ENCODE peak calls at places on chromosomes 7 and 10, in five cellular contexts. X is choroid plexus epithelial cell, P is colonic mucosa, S is hepatocyte, N is fibroblast of the aortic adventitia. D is an unnamed sample.

GRCh38 chr7:9192969-9193368 is 759.6 kb downstream of the NXPH1 start:
- DNase-seq in X (peak), P (no peak), S (no peak), N (no peak), D (no peak)

GRCh38 chr10:131690805-131691239 is 210.0 kb upstream of the PPP2R2D start:
- DNase-seq in X (no peak), P (no peak), S (no peak), N (no peak), D (no peak)

GRCh38 chr7:128380807-128381130 is 19.3 kb upstream of the PRRT4 start:
- DNase-seq in X (no peak), P (no peak), S (no peak), N (no peak), D (no peak)

GRCh38 chr7:1559626-1560590 is 3.9 kb upstream of the TMEM184A start:
- DNase-seq in X (no peak), P (no peak), S (no peak), N (no peak), D (no peak)

GRCh38 chr7:103989785-103990775 is 622 bp upstream of the RELN start:
- DNase-seq in X (peak), P (no peak), S (peak), N (peak), D (peak)

GRCh38 chr7:1849351-1849951 is 179.4 kb downstream of the ELFN1 start:
- DNase-seq in X (no peak), P (no peak), S (no peak), N (no peak), D (no peak)

GRCh38 chr10:46091834-46092522 is 45.9 kb upstream of the MSMB start:
- DNase-seq in X (no peak), P (no peak), S (no peak), N (no peak), D (no peak)

GRCh38 chr10:124745678-124746077 is 1.5 kb upstream of the FAM53B start:
- DNase-seq in X (peak), P (peak), S (peak), N (peak), D (peak)

GRCh38 chr10:32957341-32958084 is 517 bp downstream of the ITGB1 start:
- DNase-seq in X (no peak), P (peak), S (peak), N (no peak), D (peak)

GRCh38 chr7:117470777-117471176 is 9.0 kb upstream of the CFTR start:
- DNase-seq in X (no peak), P (no peak), S (no peak), N (no peak), D (no peak)

GRCh38 chr7:81534996-81535395 is 234.9 kb downstream of the HGF start:
- DNase-seq in X (no peak), P (no peak), S (no peak), N (peak), D (no peak)

GRCh38 chr10:36634916-36635315 is 490.5 kb upstream of the ANKRD30A start:
- DNase-seq in X (peak), P (no peak), S (no peak), N (peak), D (peak)

GRCh38 chr10:78502208-78502943 is 468.7 kb downstream of the RPS24 start:
- DNase-seq in X (peak), P (no peak), S (no peak), N (peak), D (peak)

GRCh38 chr10:120313715-120314114 is 143.3 kb upstream of the PLPP4 start:
- DNase-seq in X (no peak), P (no peak), S (no peak), N (no peak), D (no peak)

GRCh38 chr10:133473270-133473669 is 19.5 kb downstream of the SCART1 start:
- DNase-seq in X (no peak), P (no peak), S (no peak), N (no peak), D (no peak)

GRCh38 chr7:44988718-44989117 is 9.9 kb upstream of the MYO1G start:
- DNase-seq in X (no peak), P (no peak), S (no peak), N (no peak), D (no peak)

GRCh38 chr7:16421333-16422099 is at the start of gene CRPPA:
- DNase-seq in X (peak), P (peak), S (peak), N (peak), D (peak)

GRCh38 chr7:100465299-100465698 is 1.2 kb upstream of the SPACDR start:
- DNase-seq in X (no peak), P (no peak), S (no peak), N (no peak), D (peak)

GRCh38 chr7:65892832-65893231 is 20.0 kb downstream of the VKORC1L1 start:
- DNase-seq in X (peak), P (no peak), S (no peak), N (peak), D (peak)

GRCh38 chr10:22704348-22705341 is 9.7 kb downstream of the PIP4K2A start:
- DNase-seq in X (no peak), P (no peak), S (no peak), N (no peak), D (no peak)

GRCh38 chr10:31419394-31420063 is 100.5 kb downstream of the ZEB1 start:
- DNase-seq in X (peak), P (no peak), S (no peak), N (peak), D (peak)

GRCh38 chr7:132258231-132258630 is 318.0 kb downstream of the PLXNA4 start:
- DNase-seq in X (no peak), P (no peak), S (no peak), N (no peak), D (no peak)

GRCh38 chr10:117677239-117677638 is 134.7 kb downstream of the EMX2 start:
- DNase-seq in X (no peak), P (no peak), S (no peak), N (no peak), D (no peak)

GRCh38 chr7:22791204-22792158 is 31.2 kb downstream of the TOMM7 start:
- DNase-seq in X (peak), P (no peak), S (no peak), N (peak), D (peak)

DNA sequence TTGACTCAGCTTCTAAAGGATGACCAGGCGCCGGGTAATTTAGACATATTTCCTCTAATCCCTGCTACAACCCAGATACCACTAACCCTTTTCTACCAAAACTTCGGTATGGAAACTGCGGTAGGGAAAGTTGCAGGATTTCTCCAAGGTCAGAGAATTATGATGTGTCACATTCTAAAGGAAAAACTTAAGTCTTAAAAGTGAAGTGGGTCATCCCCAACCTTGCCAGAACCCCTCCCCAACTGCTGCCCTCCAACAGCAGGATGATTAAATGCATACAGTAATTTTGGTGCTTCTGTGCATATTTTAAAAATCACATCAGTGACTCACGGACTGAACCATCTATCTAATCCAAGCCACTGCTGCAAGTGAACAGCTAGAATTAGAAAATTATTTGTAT is 52.7 kb downstream of the GRB10 start:
- DNase-seq in X (no peak), P (no peak), S (no peak), N (peak), D (peak)
- H3K4me3 ChIP-seq in X (no peak), P (no peak), S (no peak), N (no peak), D (no peak)

DNA sequence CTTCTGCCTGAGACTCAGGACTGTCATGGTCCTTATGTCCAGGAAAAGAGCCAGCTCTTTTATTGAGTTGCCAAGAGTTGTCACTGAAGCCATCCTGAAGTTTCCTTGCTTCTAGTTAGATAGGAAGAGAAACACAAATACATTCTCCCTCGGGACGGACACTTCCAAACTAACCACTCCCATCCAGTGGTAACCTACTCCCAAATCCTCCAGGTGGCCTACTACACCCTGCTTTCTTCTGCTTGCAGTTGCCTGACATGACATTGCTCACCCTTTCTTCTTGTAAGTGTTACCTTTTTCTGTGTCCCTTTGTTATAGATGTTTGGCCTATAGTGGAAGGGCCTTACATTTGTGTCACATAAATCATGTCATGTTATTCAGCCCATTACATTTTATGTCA is 346.8 kb downstream of the NRG3 start:
- DNase-seq in X (no peak), P (no peak), S (no peak), N (no peak), D (no peak)
- TF ChIP-seq CTCF in X (no peak), P (no peak), S (no peak), N (no peak), D (no peak)

DNA sequence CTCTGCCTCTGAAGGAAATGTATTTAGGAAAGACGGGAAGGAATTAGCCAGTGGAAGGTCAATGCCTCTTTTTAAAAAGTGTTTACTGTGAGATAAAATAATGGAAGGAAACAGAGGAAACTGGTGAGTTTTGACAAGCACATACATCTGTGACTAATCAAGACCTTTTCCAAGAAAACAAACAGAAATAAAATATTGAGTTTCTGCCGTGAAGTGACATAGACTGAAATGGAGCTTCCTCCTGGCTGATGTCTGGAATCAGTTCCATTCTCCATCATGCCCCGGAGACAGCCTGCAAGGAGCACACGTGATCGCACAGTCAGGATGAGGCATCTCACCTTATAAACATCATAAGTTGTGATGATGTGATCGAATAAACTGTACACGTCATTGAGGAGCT is 30.7 kb downstream of the TECTB start:
- DNase-seq in X (peak), P (no peak), S (no peak), N (no peak), D (no peak)
- H3K4me3 ChIP-seq in X (no peak), P (no peak), S (no peak), N (no peak), D (no peak)

DNA sequence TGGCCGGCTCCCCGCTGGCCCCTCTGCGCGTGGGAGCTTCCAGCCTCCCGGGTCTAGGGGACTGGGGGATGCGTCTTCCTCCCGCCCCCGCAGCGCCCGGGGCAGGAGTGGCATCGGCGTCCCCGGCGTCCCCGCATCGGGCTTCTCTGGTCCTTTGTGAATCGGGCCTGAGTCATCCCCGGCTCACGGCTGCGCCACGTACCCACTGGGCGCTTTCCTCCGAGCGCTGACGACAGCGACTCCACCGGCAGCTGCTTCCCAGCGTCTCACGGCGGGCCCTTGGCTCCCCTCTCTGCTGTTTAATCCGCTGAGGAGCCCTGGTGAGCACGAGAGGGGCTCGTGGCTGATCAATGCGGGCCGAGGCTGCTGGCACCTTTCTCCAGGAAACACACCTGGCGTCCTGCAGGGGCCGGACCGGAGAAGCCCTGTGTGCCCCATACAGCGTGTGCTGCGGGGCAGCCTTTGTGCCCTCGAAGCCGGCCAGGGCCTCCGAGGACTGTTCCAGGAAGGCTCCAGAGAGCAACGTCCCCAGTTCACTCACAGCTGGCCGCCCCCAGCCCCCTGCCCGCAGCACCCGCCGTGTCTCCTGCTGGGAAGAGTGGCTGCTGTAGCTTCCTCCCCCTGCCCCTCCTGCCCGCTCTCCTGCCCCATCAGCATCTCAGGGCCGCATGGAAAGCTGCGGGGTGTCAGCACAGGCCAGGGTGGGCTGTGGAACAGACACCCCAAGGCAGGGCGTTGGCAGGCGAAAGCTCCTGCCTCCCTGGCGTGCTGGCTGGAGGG is 95.5 kb upstream of the DIP2C start:
- DNase-seq in X (peak), P (peak), S (peak), N (peak), D (peak)
- TF ChIP-seq CTCF in X (peak), P (no peak), S (peak), N (peak), D (peak)

GRCh38 chr10:93600446-93600860 is 582 bp downstream of the RBP4 start:
- DNase-seq in X (no peak), P (no peak), S (peak), N (no peak), D (no peak)
- H3K4me3 ChIP-seq in X (no peak), P (peak), S (peak), N (no peak), D (no peak)

GRCh38 chr10:14736600-14737081 is 38.1 kb downstream of the FAM107B start:
- DNase-seq in X (peak), P (no peak), S (peak), N (peak), D (peak)
- TF ChIP-seq CTCF in X (no peak), P (no peak), S (no peak), N (no peak), D (no peak)

GRCh38 chr7:111329367-111330234 is 232.7 kb downstream of the IMMP2L start:
- DNase-seq in X (peak), P (no peak), S (no peak), N (peak), D (peak)
- H3K4me3 ChIP-seq in X (no peak), P (no peak), S (no peak), N (no peak), D (no peak)

DNA sequence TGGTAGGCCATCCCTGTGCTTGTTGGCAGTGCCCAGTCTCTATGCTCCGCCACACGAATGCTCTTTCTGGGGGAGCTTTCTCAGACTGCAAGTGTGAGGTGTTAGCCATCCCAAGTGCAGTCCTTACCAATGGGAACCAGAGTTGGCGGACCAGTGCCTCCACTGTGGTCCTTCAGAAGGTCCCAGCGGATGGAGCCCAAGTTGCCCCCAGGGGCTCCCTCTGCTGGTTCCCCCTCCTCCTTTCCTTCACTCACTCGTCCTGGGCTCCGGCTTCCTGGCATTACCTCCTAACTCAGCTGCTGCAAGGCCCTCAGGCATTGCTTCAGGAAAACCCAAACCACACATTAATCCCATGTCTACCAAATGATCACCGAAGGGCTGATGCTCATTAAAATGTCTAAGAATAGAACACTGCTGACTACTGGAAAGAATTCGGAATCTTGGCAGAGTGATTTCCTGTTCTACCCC is 139.8 kb downstream of the CUBN start:
- DNase-seq in X (no peak), P (no peak), S (no peak), N (no peak), D (no peak)
- TF ChIP-seq CTCF in X (no peak), P (no peak), S (no peak), N (no peak), D (no peak)

GRCh38 chr10:9274206-9274755 is 1219.8 kb downstream of the GATA3 start:
- DNase-seq in X (no peak), P (no peak), S (no peak), N (no peak), D (no peak)
- H3K4me3 ChIP-seq in X (no peak), P (no peak), S (no peak), N (no peak), D (no peak)

D was measured in cardiac fibroblast.